ENCODE peak calls at places on chromosomes 7 and 10, in nine cellular contexts. K, V, M, A, L, Y, X, S and Z are unnamed samples.

GRCh38 chr10:95456486-95456885 is 104.7 kb downstream of the SORBS1 start:
- DNase-seq in V (no peak), L (no peak), M (no peak), K (no peak), Y (no peak), S (no peak), A (no peak), X (no peak), Z (no peak)

GRCh38 chr10:5665380-5666323 is 743 bp downstream of the ASB13 start:
- DNase-seq in V (no peak), Y (peak; percentile 56), A (no peak), X (no peak), S (no peak), K (peak; percentile 49), L (peak; percentile 90), M (no peak), Z (peak; percentile 61)

GRCh38 chr7:34677491-34677890 is 19.5 kb downstream of the NPSR1 start:
- DNase-seq in K (no peak), V (no peak), X (no peak), Y (no peak), L (no peak), M (no peak), A (no peak), S (no peak), Z (no peak)

GRCh38 chr7:25240340-25240739 is 12.1 kb upstream of the NPVF start:
- DNase-seq in A (no peak), X (peak; percentile 5), Y (no peak), V (no peak), M (no peak), K (no peak), S (no peak), L (no peak), Z (no peak)

GRCh38 chr10:128268015-128268722 is 141.9 kb upstream of the MKI67 start:
- DNase-seq in S (no peak), K (no peak), V (peak; percentile 1), A (no peak), L (no peak), M (peak; percentile 35), X (no peak), Y (peak; percentile 48), Z (peak; percentile 45)

GRCh38 chr10:59628456-59628855 is 81.2 kb downstream of the SLC16A9 start:
- DNase-seq in A (no peak), L (no peak), K (no peak), S (no peak), Y (no peak), V (no peak), X (no peak), M (no peak), Z (no peak)

GRCh38 chr10:124353091-124353815 is 65.5 kb downstream of the OAT start:
- DNase-seq in L (peak; percentile 86), A (no peak), M (no peak), X (no peak), V (no peak), K (no peak), S (peak; percentile 20), Y (no peak), Z (no peak)

GRCh38 chr10:14080795-14081194 is 249.9 kb downstream of the FRMD4A start:
- DNase-seq in M (no peak), X (no peak), K (no peak), Y (no peak), L (no peak), S (no peak), A (no peak), V (no peak), Z (no peak)

GRCh38 chr10:70672165-70672992 is at the start of gene ADAMTS14:
- DNase-seq in S (no peak), X (no peak), L (no peak), V (peak; percentile 86), M (peak; percentile 43), A (no peak), K (no peak), Y (peak; percentile 80), Z (peak; percentile 80)

GRCh38 chr7:131513245-131514061 is 43.0 kb downstream of the PODXL start:
- DNase-seq in M (peak; percentile 89), S (peak; percentile 90), Y (peak; percentile 94), X (peak; percentile 57), K (peak; percentile 82), V (peak; percentile 74), A (peak; percentile 89), L (peak; percentile 94), Z (peak; percentile 90)

GRCh38 chr7:94540428-94540827 is 30.8 kb downstream of the CASD1 start:
- DNase-seq in S (no peak), V (no peak), L (no peak), Y (no peak), A (no peak), K (no peak), M (no peak), X (no peak), Z (no peak)

GRCh38 chr10:119602241-119603095 is 5.7 kb upstream of the TIAL1 start:
- DNase-seq in M (peak; percentile 49), V (no peak), X (no peak), S (no peak), A (no peak), K (no peak), L (no peak), Y (peak; percentile 64), Z (peak; percentile 49)

GRCh38 chr7:101397243-101397642 is 34.6 kb downstream of the COL26A1 start:
- DNase-seq in L (no peak), S (no peak), X (no peak), K (no peak), Y (no peak), V (no peak), M (no peak), A (no peak), Z (no peak)

GRCh38 chr7:79008786-79009185 is 444.7 kb downstream of the MAGI2 start:
- DNase-seq in X (no peak), L (no peak), A (no peak), V (no peak), S (no peak), K (no peak), Y (no peak), M (no peak), Z (no peak)

GRCh38 chr10:33534455-33534854 is 200.0 kb upstream of the NRP1 start:
- DNase-seq in X (no peak), Y (no peak), K (no peak), L (no peak), M (no peak), S (no peak), V (no peak), A (no peak), Z (no peak)

GRCh38 chr7:44348300-44348699 is 22.9 kb upstream of the CAMK2B start:
- DNase-seq in A (no peak), X (peak; percentile 14), K (no peak), Y (peak; percentile 67), M (peak; percentile 20), V (no peak), S (no peak), L (no peak), Z (peak; percentile 63)

GRCh38 chr10:110535958-110536891 is 31.3 kb upstream of the SMC3 start:
- DNase-seq in Y (peak; percentile 89), L (no peak), A (no peak), S (peak; percentile 34), M (peak; percentile 84), K (no peak), X (no peak), V (no peak), Z (peak; percentile 55)

GRCh38 chr7:47428052-47428779 is 153.7 kb downstream of the TNS3 start:
- DNase-seq in S (no peak), L (no peak), V (no peak), Y (no peak), K (no peak), A (no peak), X (no peak), M (no peak), Z (no peak)

GRCh38 chr10:90787906-90788491 is 69.8 kb downstream of the HTR7 start:
- DNase-seq in X (no peak), V (no peak), Y (peak; percentile 62), A (no peak), S (no peak), L (no peak), M (peak; percentile 35), K (no peak), Z (peak; percentile 64)

GRCh38 chr10:131520206-131520605 is 208.7 kb upstream of the TCERG1L start:
- DNase-seq in V (no peak), A (no peak), S (no peak), X (no peak), M (no peak), L (no peak), Y (no peak), K (no peak), Z (no peak)

GRCh38 chr10:130761032-130761575 is 550.4 kb downstream of the TCERG1L start:
- DNase-seq in K (no peak), M (no peak), S (no peak), A (no peak), V (no peak), X (no peak), Y (no peak), L (peak; percentile 49), Z (no peak)

GRCh38 chr10:17375936-17376584 is 78.3 kb downstream of the ST8SIA6 start:
- DNase-seq in V (no peak), K (no peak), A (no peak), M (peak; percentile 61), S (no peak), L (no peak), Y (peak; percentile 8), X (no peak), Z (peak; percentile 18)

GRCh38 chr7:50866343-50867047 is 83.8 kb upstream of the GRB10 start:
- DNase-seq in L (no peak), A (no peak), S (no peak), Y (no peak), X (no peak), M (no peak), V (no peak), K (no peak), Z (no peak)

GRCh38 chr7:142835487-142835886 is 19.4 kb upstream of the EPHB6 start:
- DNase-seq in S (no peak), M (no peak), L (no peak), A (no peak), V (no peak), K (no peak), Y (no peak), X (no peak), Z (no peak)

GRCh38 chr7:39656415-39656814 is 33.0 kb downstream of the RALA start:
- DNase-seq in V (no peak), K (no peak), M (no peak), X (no peak), Y (no peak), A (no peak), S (no peak), L (no peak), Z (no peak)